ENCODE peak calls at places on chromosomes 7 and 10, in seven cellular contexts. Y, I, A, X, N, T and G are unnamed samples.

GRCh38 chr7:27689045-27689877 is 26.6 kb upstream of the HIBADH start:
- DNase-seq in Y (no peak), I (no peak), A (no peak), X (no peak), N (no peak), T (peak; percentile 2), G (no peak)

GRCh38 chr7:134458341-134458805 is 527 bp downstream of the AKR1B1 start:
- DNase-seq in Y (no peak), I (peak; percentile 63), A (no peak), X (no peak), N (peak; percentile 82), T (peak; percentile 36), G (peak; percentile 51)

GRCh38 chr10:77824893-77825292 is 101.7 kb downstream of the DLG5 start:
- DNase-seq in Y (no peak), I (no peak), A (no peak), X (no peak), N (no peak), T (no peak), G (no peak)

GRCh38 chr7:27139335-27140107 is 4.0 kb downstream of the HOXA5 start:
- DNase-seq in Y (no peak), I (no peak), A (no peak), X (peak; percentile 21), N (peak; percentile 57), T (no peak), G (no peak)

GRCh38 chr7:47677664-47678063 is 95.8 kb upstream of the TNS3 start:
- DNase-seq in Y (no peak), I (no peak), A (no peak), X (no peak), N (no peak), T (no peak), G (no peak)

GRCh38 chr10:25633542-25633941 is 300.5 kb upstream of the MYO3A start:
- DNase-seq in Y (no peak), I (no peak), A (no peak), X (no peak), N (no peak), T (no peak), G (no peak)

GRCh38 chr7:142563470-142563869 is 185.8 kb upstream of the PRSS1 start:
- DNase-seq in Y (no peak), I (no peak), A (no peak), X (no peak), N (no peak), T (no peak), G (no peak)

GRCh38 chr10:10826125-10826524 is 191.5 kb upstream of the CELF2 start:
- DNase-seq in Y (no peak), I (no peak), A (no peak), X (no peak), N (no peak), T (no peak), G (no peak)

GRCh38 chr7:22596763-22597434 is 96.9 kb upstream of the STEAP1B start:
- DNase-seq in Y (no peak), I (no peak), A (no peak), X (no peak), N (no peak), T (no peak), G (no peak)

GRCh38 chr10:68106656-68107055 is 2.6 kb upstream of the MYPN start:
- DNase-seq in Y (peak; percentile 81), I (no peak), A (no peak), X (no peak), N (no peak), T (no peak), G (no peak)

GRCh38 chr7:158929306-158929705 is 72.9 kb downstream of the DYNC2I1 start:
- DNase-seq in Y (no peak), I (no peak), A (no peak), X (no peak), N (no peak), T (no peak), G (no peak)

GRCh38 chr10:42951486-42952251 is 125.2 kb upstream of the RET start:
- DNase-seq in Y (no peak), I (peak; percentile 74), A (no peak), X (peak; percentile 8), N (peak; percentile 81), T (no peak), G (peak; percentile 23)

GRCh38 chr10:24466616-24466949 is 257.1 kb downstream of the ARHGAP21 start:
- DNase-seq in Y (no peak), I (no peak), A (no peak), X (no peak), N (no peak), T (no peak), G (no peak)

GRCh38 chr7:17530741-17531417 is 232.4 kb downstream of the AHR start:
- DNase-seq in Y (no peak), I (no peak), A (no peak), X (no peak), N (no peak), T (no peak), G (no peak)

GRCh38 chr7:1091019-1091643 is 3.2 kb downstream of the GPER1 start:
- DNase-seq in Y (no peak), I (peak; percentile 30), A (no peak), X (no peak), N (no peak), T (no peak), G (no peak)